ENCODE peak calls at places on chromosomes 1 and 21, in four cellular contexts. N, U, P and W are unnamed samples.

GRCh38 chr21:26115346-26115745 is 55.2 kb downstream of the APP start:
- DNase-seq in N (no peak), U (no peak), P (no peak), W (no peak)

GRCh38 chr1:149844096-149844495 is 55.3 kb upstream of the BOLA1 start:
- DNase-seq in N (no peak), U (peak; percentile 0), P (no peak), W (no peak)

GRCh38 chr1:10788592-10789006 is 7.8 kb downstream of the CASZ1 start:
- DNase-seq in N (peak; percentile 70), U (peak; percentile 73), P (peak; percentile 70), W (peak; percentile 69)

GRCh38 chr1:90945287-90945686 is 76.5 kb downstream of the ZNF644 start:
- DNase-seq in N (no peak), U (no peak), P (no peak), W (no peak)

GRCh38 chr1:88490676-88491075 is 193.4 kb upstream of the PKN2 start:
- DNase-seq in N (no peak), U (no peak), P (no peak), W (no peak)

GRCh38 chr1:201191723-201192477 is 1.3 kb downstream of the IGFN1 start:
- DNase-seq in N (peak; percentile 46), U (no peak), P (no peak), W (no peak)

GRCh38 chr1:64246294-64246917 is 43.0 kb downstream of the UBE2U start:
- DNase-seq in N (no peak), U (peak; percentile 55), P (no peak), W (no peak)

GRCh38 chr1:29186252-29186651 is 4.6 kb upstream of the SRSF4 start:
- DNase-seq in N (no peak), U (no peak), P (no peak), W (no peak)

GRCh38 chr1:230375795-230376194 is 50.3 kb downstream of the PGBD5 start:
- DNase-seq in N (no peak), U (peak; percentile 19), P (peak; percentile 19), W (no peak)

GRCh38 chr1:217469983-217470382 is 160.9 kb downstream of the GPATCH2 start:
- DNase-seq in N (no peak), U (no peak), P (no peak), W (no peak)

GRCh38 chr1:88890790-88891317 is 513 bp downstream of the GTF2B start:
- DNase-seq in N (no peak), U (peak; percentile 57), P (no peak), W (no peak)

GRCh38 chr1:219041819-219042218 is 131.9 kb upstream of the LYPLAL1 start:
- DNase-seq in N (no peak), U (no peak), P (no peak), W (no peak)

GRCh38 chr1:10122926-10123325 is 87.4 kb upstream of the KIF1B start:
- DNase-seq in N (no peak), U (no peak), P (no peak), W (no peak)

GRCh38 chr1:150813028-150813707 is 5.1 kb upstream of the CTSK start:
- DNase-seq in N (peak; percentile 71), U (peak; percentile 42), P (peak; percentile 28), W (no peak)

GRCh38 chr1:155013632-155014031 is 11.0 kb downstream of the ZBTB7B start:
- DNase-seq in N (no peak), U (no peak), P (no peak), W (no peak)

GRCh38 chr1:213295860-213296259 is 244.8 kb downstream of the RPS6KC1 start:
- DNase-seq in N (no peak), U (no peak), P (no peak), W (no peak)

GRCh38 chr1:116667577-116668105 is at the start of gene IGSF3:
- DNase-seq in N (peak; percentile 85), U (peak; percentile 93), P (peak; percentile 69), W (peak; percentile 60)

DNA sequence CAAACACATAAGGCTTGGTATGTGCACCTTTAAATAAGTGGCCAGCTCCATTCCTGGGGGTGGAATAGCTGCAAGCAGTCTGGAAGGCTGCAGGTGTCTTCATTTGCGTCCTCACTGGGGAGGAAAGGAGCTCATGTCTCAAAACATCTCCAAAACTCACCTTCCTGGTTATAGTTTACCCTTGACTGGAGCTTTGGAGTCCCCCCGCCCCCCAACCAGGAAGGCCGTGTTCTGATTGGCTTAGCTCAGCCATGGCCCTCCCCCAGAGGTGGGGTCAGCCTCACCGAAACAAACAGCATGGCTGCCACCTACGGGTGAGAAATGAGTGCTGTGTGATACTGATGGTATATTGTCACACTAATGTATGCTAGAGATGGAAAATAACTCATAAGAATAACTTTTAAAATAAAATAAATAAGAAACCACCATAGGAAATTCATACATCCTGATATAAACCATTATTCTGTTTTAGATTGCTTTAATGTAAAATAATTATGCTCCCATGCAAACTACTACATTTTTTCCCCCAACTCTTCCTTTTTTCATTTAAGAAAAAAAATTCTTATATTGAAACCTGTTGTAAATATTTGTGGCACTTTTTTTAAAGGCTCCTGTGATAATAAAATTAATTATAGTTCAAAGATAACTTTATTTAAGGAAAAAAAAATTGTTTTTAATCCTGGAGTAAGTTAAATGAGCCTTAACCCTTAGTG is 90.8 kb downstream of the ZP4 start:
- DNase-seq in N (peak; percentile 64), U (peak; percentile 47), P (no peak), W (peak; percentile 50)
- TF ChIP-seq CTCF in N (peak; percentile 15), U (peak; percentile 51), P (no peak), W (peak; percentile 28)

GRCh38 chr1:2523891-2524609 is 2.3 kb downstream of the PANK4 start:
- DNase-seq in N (no peak), U (no peak), P (no peak), W (no peak)
- H3K4me3 ChIP-seq in N (no peak overlapping the region), U (no peak overlapping the region), P (peak overlapping the region; percentile 97), W (peak overlapping the region; percentile 71)

DNA sequence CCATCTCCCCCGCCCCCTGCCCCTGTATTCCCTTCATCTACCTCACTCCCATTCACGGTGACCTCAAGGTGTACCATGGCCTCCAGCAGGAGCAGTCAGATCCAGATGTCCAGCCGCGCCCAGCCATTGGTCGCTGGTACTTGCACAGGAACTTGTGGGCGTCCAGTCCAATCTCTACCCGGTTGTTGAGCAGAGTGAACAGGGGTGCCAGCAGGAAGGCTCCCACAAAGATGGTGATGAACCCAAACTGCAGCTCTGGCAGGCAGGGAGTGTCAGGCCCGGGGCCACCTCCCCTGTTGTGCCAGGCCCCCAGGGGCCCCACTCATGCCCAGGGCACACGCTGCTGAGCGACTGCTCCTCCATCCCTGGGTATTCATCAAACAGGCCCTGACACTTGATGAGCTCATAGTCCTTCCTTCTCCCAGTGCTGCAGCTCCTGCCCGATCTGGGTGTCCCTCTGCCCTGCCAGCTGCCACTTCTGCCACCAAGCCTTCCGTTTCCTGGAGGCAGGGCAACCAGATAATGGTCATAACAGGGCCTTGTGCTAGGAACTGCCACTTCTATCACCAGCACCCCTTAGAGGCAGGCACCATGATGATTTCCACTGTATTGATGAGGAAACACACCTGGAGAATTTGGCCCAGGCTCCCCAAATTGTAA is 5.7 kb upstream of the ARHGEF19 start:
- DNase-seq in N (no peak), U (no peak), P (no peak), W (no peak)
- H3K27me3 ChIP-seq in N (no peaks in the 10 kb centered on the region), U (peaks cover 63% of the 10 kb centered on the region), P (no peaks in the 10 kb centered on the region), W (no peaks in the 10 kb centered on the region)

GRCh38 chr1:83990734-83991133 is 8.2 kb downstream of the TTLL7 start:
- DNase-seq in N (no peak), U (no peak), P (no peak), W (no peak)
- TF ChIP-seq CTCF in N (no peak), U (no peak), P (no peak), W (no peak)

GRCh38 chr1:207869859-207870258 is 41.1 kb downstream of the CD34 start:
- DNase-seq in N (no peak), U (no peak), P (no peak), W (no peak)
- H3K4me3 ChIP-seq in N (no peak overlapping the region), U (no peak overlapping the region), P (no peak overlapping the region), W (peak overlapping the region; percentile 87)

GRCh38 chr21:37871121-37871862 is 45.0 kb downstream of the KCNJ6 start:
- DNase-seq in N (no peak), U (no peak), P (no peak), W (no peak)

GRCh38 chr21:37874904-37875780 is 41.1 kb downstream of the KCNJ6 start:
- DNase-seq in N (no peak), U (no peak), P (no peak), W (no peak)

GRCh38 chr21:37874481-37874880 is 41.8 kb downstream of the KCNJ6 start:
- DNase-seq in N (no peak), U (no peak), P (no peak), W (no peak)

GRCh38 chr21:37870229-37870628 is 46.0 kb downstream of the KCNJ6 start:
- DNase-seq in N (no peak), U (no peak), P (no peak), W (no peak)

GRCh38 chr21:37873655-37874054 is 42.6 kb downstream of the KCNJ6 start:
- DNase-seq in N (no peak), U (no peak), P (no peak), W (no peak)
- H3K27me3 ChIP-seq in N (no peaks in the 10 kb centered on the region), U (no peaks in the 10 kb centered on the region), P (no peaks in the 10 kb centered on the region), W (no peaks in the 10 kb centered on the region)

GRCh38 chr1:94538243-94538827 is 3.2 kb downstream of the F3 start:
- DNase-seq in N (no peak), U (peak; percentile 52), P (no peak), W (no peak)
- TF ChIP-seq CTCF in N (no peak), U (no peak), P (no peak), W (no peak)

GRCh38 chr1:2642131-2642559 is 9.3 kb upstream of the MMEL1 start:
- DNase-seq in N (no peak), U (no peak), P (no peak), W (no peak)
- H3K4me3 ChIP-seq in N (peak overlapping the region; percentile 96), U (peak overlapping the region; percentile 83), P (peak overlapping the region; percentile 78), W (peak overlapping the region; percentile 80)